ENCODE peak calls at places on chromosome 9, in eight cellular contexts. One of them, this sample, is unnamed.

GRCh38 chr9:125203259-125203658 is 2.9 kb downstream of the RABEPK start:
- DNase-seq in SJSA1: no peak
- DNase-seq in cardiac muscle cell: no peak
- DNase-seq in aorta: no peak
- DNase-seq in GM23248: peak; percentile 35
- DNase-seq in A549: peak; percentile 15
- DNase-seq in Caco-2: no peak
- DNase-seq in psoas muscle: no peak
- DNase-seq in this sample: no peak

GRCh38 chr9:6645153-6646027 is at the start of gene GLDC:
- DNase-seq in psoas muscle: peak; percentile 38
- DNase-seq in cardiac muscle cell: peak; percentile 9
- DNase-seq in Caco-2: peak; percentile 91
- DNase-seq in A549: peak; percentile 91
- DNase-seq in SJSA1: no peak
- DNase-seq in aorta: peak; percentile 50
- DNase-seq in GM23248: no peak
- DNase-seq in this sample: peak; percentile 31

GRCh38 chr9:7123743-7124142 is 366.0 kb downstream of the KDM4C start:
- DNase-seq in aorta: no peak
- DNase-seq in psoas muscle: no peak
- DNase-seq in SJSA1: no peak
- DNase-seq in GM23248: peak; percentile 26
- DNase-seq in cardiac muscle cell: no peak
- DNase-seq in A549: no peak
- DNase-seq in Caco-2: no peak
- DNase-seq in this sample: no peak

GRCh38 chr9:68797116-68797515 is 92.1 kb downstream of the PIP5K1B start:
- DNase-seq in Caco-2: no peak
- DNase-seq in GM23248: no peak
- DNase-seq in A549: no peak
- DNase-seq in cardiac muscle cell: no peak
- DNase-seq in aorta: no peak
- DNase-seq in psoas muscle: no peak
- DNase-seq in SJSA1: no peak
- DNase-seq in this sample: no peak

GRCh38 chr9:73079326-73079725 is 72.3 kb upstream of the ANXA1 start:
- DNase-seq in SJSA1: no peak
- DNase-seq in A549: peak; percentile 91
- DNase-seq in GM23248: no peak
- DNase-seq in aorta: no peak
- DNase-seq in psoas muscle: no peak
- DNase-seq in Caco-2: peak; percentile 0
- DNase-seq in cardiac muscle cell: no peak
- DNase-seq in this sample: no peak

GRCh38 chr9:73780916-73781315 is 629.3 kb downstream of the ANXA1 start:
- DNase-seq in Caco-2: no peak
- DNase-seq in GM23248: peak; percentile 79
- DNase-seq in aorta: no peak
- DNase-seq in A549: peak; percentile 1
- DNase-seq in cardiac muscle cell: peak; percentile 93
- DNase-seq in SJSA1: no peak
- DNase-seq in psoas muscle: no peak
- DNase-seq in this sample: no peak

GRCh38 chr9:122857810-122858209 is 29.4 kb upstream of the PDCL start:
- DNase-seq in A549: no peak
- DNase-seq in cardiac muscle cell: no peak
- DNase-seq in SJSA1: no peak
- DNase-seq in GM23248: no peak
- DNase-seq in aorta: no peak
- DNase-seq in psoas muscle: no peak
- DNase-seq in Caco-2: no peak
- DNase-seq in this sample: no peak

GRCh38 chr9:21974542-21975409 is 19.4 kb downstream of the CDKN2A start:
- DNase-seq in psoas muscle: peak; percentile 25
- DNase-seq in aorta: no peak
- DNase-seq in SJSA1: peak; percentile 85
- DNase-seq in A549: no peak
- DNase-seq in Caco-2: no peak
- DNase-seq in GM23248: peak; percentile 78
- DNase-seq in cardiac muscle cell: peak; percentile 30
- DNase-seq in this sample: peak; percentile 51

GRCh38 chr9:12975496-12975895 is 200.7 kb downstream of the LURAP1L start:
- DNase-seq in cardiac muscle cell: no peak
- DNase-seq in A549: no peak
- DNase-seq in psoas muscle: no peak
- DNase-seq in Caco-2: no peak
- DNase-seq in GM23248: no peak
- DNase-seq in SJSA1: no peak
- DNase-seq in aorta: no peak
- DNase-seq in this sample: no peak

GRCh38 chr9:21611896-21612295 is 129.8 kb upstream of the IFNE start:
- DNase-seq in SJSA1: no peak
- DNase-seq in cardiac muscle cell: no peak
- DNase-seq in GM23248: peak; percentile 32
- DNase-seq in psoas muscle: no peak
- DNase-seq in aorta: no peak
- DNase-seq in Caco-2: no peak
- DNase-seq in A549: no peak
- DNase-seq in this sample: no peak

GRCh38 chr9:129888809-129889460 is 53.7 kb downstream of the USP20 start:
- DNase-seq in cardiac muscle cell: no peak
- DNase-seq in aorta: peak; percentile 47
- DNase-seq in GM23248: no peak
- DNase-seq in SJSA1: no peak
- DNase-seq in Caco-2: no peak
- DNase-seq in psoas muscle: no peak
- DNase-seq in A549: no peak
- DNase-seq in this sample: no peak

GRCh38 chr9:129894106-129894823 is 59.0 kb downstream of the USP20 start:
- DNase-seq in psoas muscle: no peak
- DNase-seq in A549: no peak
- DNase-seq in aorta: no peak
- DNase-seq in SJSA1: no peak
- DNase-seq in Caco-2: no peak
- DNase-seq in GM23248: no peak
- DNase-seq in cardiac muscle cell: no peak
- DNase-seq in this sample: no peak

GRCh38 chr9:129889461-129889935 is 54.2 kb downstream of the USP20 start:
- DNase-seq in cardiac muscle cell: no peak
- DNase-seq in psoas muscle: no peak
- DNase-seq in SJSA1: no peak
- DNase-seq in A549: no peak
- DNase-seq in GM23248: no peak
- DNase-seq in Caco-2: no peak
- DNase-seq in aorta: peak; percentile 50
- DNase-seq in this sample: no peak

GRCh38 chr9:129889936-129890717 is 54.9 kb downstream of the USP20 start:
- DNase-seq in Caco-2: no peak
- DNase-seq in A549: no peak
- DNase-seq in GM23248: no peak
- DNase-seq in cardiac muscle cell: no peak
- DNase-seq in SJSA1: no peak
- DNase-seq in aorta: peak; percentile 74
- DNase-seq in psoas muscle: no peak
- DNase-seq in this sample: no peak

DNA sequence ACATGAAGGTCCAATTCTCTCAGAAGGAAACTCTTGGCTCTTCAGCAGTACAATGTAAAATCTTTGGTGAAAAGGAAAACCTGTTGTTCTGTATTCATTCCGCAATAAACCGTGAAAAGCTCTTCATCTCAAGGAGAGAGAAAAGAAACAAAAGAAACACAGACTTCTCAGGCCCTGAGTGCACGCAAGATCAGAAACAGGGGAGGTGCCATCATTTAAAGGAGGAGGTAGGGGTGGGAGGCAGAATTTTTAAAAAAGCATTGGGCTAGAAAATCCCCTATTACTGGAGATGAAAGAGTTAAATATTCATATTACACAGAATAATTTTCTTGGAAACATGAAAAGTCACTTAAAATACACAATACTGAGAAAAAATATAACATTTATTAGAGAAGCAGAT is 56.3 kb downstream of the USP20 start:
- DNase-seq in GM23248: no peak
- DNase-seq in Caco-2: no peak
- DNase-seq in aorta: no peak
- DNase-seq in A549: no peak
- DNase-seq in SJSA1: no peak
- DNase-seq in cardiac muscle cell: no peak
- DNase-seq in psoas muscle: no peak
- DNase-seq in this sample: no peak
- H3K4me1 ChIP-seq in GM23248: peaks cover 10% of the 10 kb centered on the region
- H3K4me1 ChIP-seq in Caco-2: no peaks in the 10 kb centered on the region
- H3K4me1 ChIP-seq in aorta: no peaks in the 10 kb centered on the region
- H3K4me1 ChIP-seq in A549: no peaks in the 10 kb centered on the region
- H3K4me1 ChIP-seq in SJSA1: peaks cover 37% of the 10 kb centered on the region
- H3K4me1 ChIP-seq in cardiac muscle cell: no peaks in the 10 kb centered on the region
- H3K4me1 ChIP-seq in psoas muscle: no peaks in the 10 kb centered on the region
- H3K4me1 ChIP-seq in this sample: peaks cover 15% of the 10 kb centered on the region

GRCh38 chr9:134342746-134343115 is 16.5 kb downstream of the RXRA start:
- DNase-seq in psoas muscle: no peak
- DNase-seq in SJSA1: no peak
- DNase-seq in cardiac muscle cell: no peak
- DNase-seq in A549: no peak
- DNase-seq in Caco-2: no peak
- DNase-seq in aorta: no peak
- DNase-seq in GM23248: no peak
- DNase-seq in this sample: no peak

GRCh38 chr9:134343637-134344036 is 17.4 kb downstream of the RXRA start:
- DNase-seq in SJSA1: no peak
- DNase-seq in psoas muscle: peak; percentile 62
- DNase-seq in aorta: peak; percentile 84
- DNase-seq in GM23248: no peak
- DNase-seq in cardiac muscle cell: no peak
- DNase-seq in Caco-2: no peak
- DNase-seq in A549: no peak
- DNase-seq in this sample: no peak

GRCh38 chr9:134340475-134341186 is 14.4 kb downstream of the RXRA start:
- DNase-seq in aorta: peak; percentile 76
- DNase-seq in A549: no peak
- DNase-seq in SJSA1: no peak
- DNase-seq in cardiac muscle cell: no peak
- DNase-seq in psoas muscle: no peak
- DNase-seq in GM23248: no peak
- DNase-seq in Caco-2: no peak
- DNase-seq in this sample: peak; percentile 90

GRCh38 chr9:134341306-134341705 is 15.1 kb downstream of the RXRA start:
- DNase-seq in psoas muscle: no peak
- DNase-seq in Caco-2: no peak
- DNase-seq in A549: no peak
- DNase-seq in cardiac muscle cell: no peak
- DNase-seq in aorta: peak; percentile 81
- DNase-seq in GM23248: no peak
- DNase-seq in SJSA1: no peak
- DNase-seq in this sample: no peak

DNA sequence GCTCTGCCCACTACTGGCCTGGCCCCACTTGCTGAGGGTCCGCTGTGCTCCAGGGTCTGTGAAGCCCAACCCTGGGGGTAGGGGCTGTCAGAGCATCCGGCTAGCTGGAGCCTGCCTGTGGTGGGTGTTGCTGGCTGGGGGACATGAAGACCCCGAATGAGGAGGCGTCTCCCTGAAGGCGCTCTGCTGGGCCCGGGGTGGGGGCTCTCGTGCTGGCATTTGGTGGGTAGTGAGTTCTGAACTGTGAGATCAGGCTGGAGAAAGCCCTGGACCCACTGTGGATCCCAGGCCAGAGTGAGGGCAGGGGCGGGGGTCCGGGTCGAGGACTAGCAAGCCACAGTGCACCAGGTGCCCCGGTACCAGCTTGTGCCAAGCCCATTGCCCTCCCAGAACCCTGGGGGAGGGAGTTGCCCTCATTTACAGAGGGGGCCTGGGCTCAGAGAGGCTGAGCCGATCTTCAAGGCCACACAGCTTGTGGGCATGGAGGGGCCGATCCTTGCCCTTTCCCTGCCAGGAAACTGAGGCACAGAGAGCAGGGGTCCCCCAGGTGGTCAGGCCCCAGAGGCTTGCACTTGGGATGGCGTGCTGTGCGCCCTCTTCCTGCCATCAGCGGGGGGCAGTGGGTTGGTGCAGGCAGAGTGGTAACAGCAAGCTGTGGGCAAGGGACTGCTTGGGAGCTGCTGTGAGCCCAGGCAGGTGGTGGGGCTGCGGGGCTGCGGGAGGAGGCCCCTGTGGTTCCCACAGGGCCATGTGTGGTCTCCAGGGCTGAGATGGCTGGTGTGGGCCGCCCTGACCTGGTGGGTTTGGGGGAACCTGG is 15.9 kb downstream of the RXRA start:
- DNase-seq in aorta: no peak
- DNase-seq in Caco-2: no peak
- DNase-seq in A549: no peak
- DNase-seq in GM23248: no peak
- DNase-seq in psoas muscle: no peak
- DNase-seq in cardiac muscle cell: no peak
- DNase-seq in SJSA1: no peak
- DNase-seq in this sample: no peak
- H3K4me1 ChIP-seq in aorta: no peaks in the 10 kb centered on the region
- H3K4me1 ChIP-seq in Caco-2: no peaks in the 10 kb centered on the region
- H3K4me1 ChIP-seq in A549: no peaks in the 10 kb centered on the region
- H3K4me1 ChIP-seq in GM23248: no peaks in the 10 kb centered on the region
- H3K4me1 ChIP-seq in psoas muscle: peaks cover 94% of the 10 kb centered on the region
- H3K4me1 ChIP-seq in cardiac muscle cell: peaks cover 14% of the 10 kb centered on the region
- H3K4me1 ChIP-seq in SJSA1: no peaks in the 10 kb centered on the region
- H3K4me1 ChIP-seq in this sample: peaks cover 45% of the 10 kb centered on the region

DNA sequence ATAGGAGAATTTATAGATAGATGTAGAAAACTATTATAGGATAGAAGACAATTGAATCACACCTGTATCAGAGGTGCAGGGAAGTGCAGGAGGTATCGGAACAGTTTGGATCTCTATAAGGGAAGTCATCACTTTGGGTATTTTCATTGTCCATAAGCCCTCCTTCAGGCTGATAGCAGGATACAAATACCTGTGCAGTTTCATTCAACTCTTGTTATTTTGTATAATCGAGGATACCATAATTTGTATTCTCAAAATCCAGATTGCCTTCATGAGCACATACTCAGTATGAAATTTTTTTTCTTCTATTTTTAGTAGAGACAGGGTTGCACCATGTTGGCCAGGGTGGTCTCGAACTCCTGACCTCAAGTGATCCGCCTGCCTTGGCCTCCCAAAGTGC is 289.1 kb downstream of the AOPEP start:
- DNase-seq in psoas muscle: no peak
- DNase-seq in aorta: no peak
- DNase-seq in GM23248: no peak
- DNase-seq in Caco-2: no peak
- DNase-seq in cardiac muscle cell: no peak
- DNase-seq in SJSA1: no peak
- DNase-seq in A549: no peak
- DNase-seq in this sample: no peak
- H3K4me1 ChIP-seq in psoas muscle: peaks cover 95% of the 10 kb centered on the region
- H3K4me1 ChIP-seq in aorta: peaks cover 7% of the 10 kb centered on the region
- H3K4me1 ChIP-seq in GM23248: peaks cover 75% of the 10 kb centered on the region
- H3K4me1 ChIP-seq in Caco-2: no peaks in the 10 kb centered on the region
- H3K4me1 ChIP-seq in cardiac muscle cell: peaks cover 9% of the 10 kb centered on the region
- H3K4me1 ChIP-seq in SJSA1: peaks cover 44% of the 10 kb centered on the region
- H3K4me1 ChIP-seq in A549: peaks cover 99% of the 10 kb centered on the region
- H3K4me1 ChIP-seq in this sample: peaks cover 8% of the 10 kb centered on the region

DNA sequence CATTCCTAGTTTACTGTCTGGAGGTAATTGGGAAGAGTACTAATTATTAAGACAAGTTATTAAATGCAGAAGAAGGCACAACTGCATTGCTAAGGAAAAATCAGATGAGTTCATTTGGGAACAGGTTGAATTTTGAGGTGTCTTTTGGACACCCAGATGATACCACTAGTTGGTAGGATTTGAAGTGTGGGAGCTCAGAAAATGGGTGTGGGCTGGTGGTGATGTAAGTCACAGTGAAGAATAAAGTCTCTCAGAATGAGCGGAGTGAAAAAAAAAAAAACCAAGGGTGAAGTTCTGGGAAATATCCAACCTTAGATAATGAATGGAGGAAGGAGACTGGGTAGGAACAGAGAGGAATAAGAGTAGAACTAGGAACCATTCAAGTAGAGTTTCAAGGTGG is 35.6 kb upstream of the MYORG start:
- DNase-seq in aorta: no peak
- DNase-seq in Caco-2: no peak
- DNase-seq in SJSA1: no peak
- DNase-seq in A549: no peak
- DNase-seq in psoas muscle: no peak
- DNase-seq in GM23248: no peak
- DNase-seq in cardiac muscle cell: no peak
- DNase-seq in this sample: no peak
- H3K4me1 ChIP-seq in aorta: no peaks in the 10 kb centered on the region
- H3K4me1 ChIP-seq in Caco-2: no peaks in the 10 kb centered on the region
- H3K4me1 ChIP-seq in SJSA1: no peaks in the 10 kb centered on the region
- H3K4me1 ChIP-seq in A549: no peaks in the 10 kb centered on the region
- H3K4me1 ChIP-seq in psoas muscle: peaks cover under 1% of the 10 kb centered on the region
- H3K4me1 ChIP-seq in GM23248: no peaks in the 10 kb centered on the region
- H3K4me1 ChIP-seq in cardiac muscle cell: no peaks in the 10 kb centered on the region
- H3K4me1 ChIP-seq in this sample: no peaks in the 10 kb centered on the region